ENCODE peak calls at places on chromosomes 3 and 15, in four cellular contexts. D is mesothelial cell of epicardium, T is OCI-LY7, R is AML-193. B is an unnamed sample.

GRCh38 chr15:60379466-60380274 is 18.1 kb downstream of the ANXA2 start:
- DNase-seq in R (no peak), T (no peak), D (no peak), B (no peak)

GRCh38 chr3:28022916-28023315 is 218.5 kb upstream of the CMC1 start:
- DNase-seq in T (no peak), R (peak; percentile 15), D (no peak), B (no peak)

GRCh38 chr3:37753428-37753827 is 108.3 kb upstream of the CTDSPL start:
- DNase-seq in D (no peak), T (no peak), R (no peak), B (no peak)

GRCh38 chr15:31471731-31472430 is 145.2 kb downstream of the KLF13 start:
- DNase-seq in D (peak; percentile 30), R (no peak), T (no peak), B (no peak)

GRCh38 chr3:71185733-71186455 is 397.6 kb downstream of the FOXP1 start:
- DNase-seq in R (no peak), D (no peak), T (peak; percentile 10), B (no peak)

GRCh38 chr3:29649815-29650547 is 369.1 kb downstream of the RBMS3 start:
- DNase-seq in D (no peak), R (no peak), T (no peak), B (no peak)

GRCh38 chr15:34223904-34224596 is 766 bp upstream of the EMC4 start:
- DNase-seq in T (peak; percentile 7), D (no peak), R (no peak), B (no peak)

GRCh38 chr15:39919740-39920509 is at the start of gene GPR176:
- DNase-seq in D (peak; percentile 58), T (no peak), R (no peak), B (no peak)

GRCh38 chr15:25652697-25653096 is 210.4 kb downstream of the ATP10A start:
- DNase-seq in D (no peak), T (no peak), R (no peak), B (no peak)

GRCh38 chr3:23303601-23304217 is 100.6 kb downstream of the UBE2E2 start:
- DNase-seq in T (no peak), D (no peak), R (no peak), B (no peak)

GRCh38 chr3:78725703-78726246 is 1042.0 kb downstream of the ROBO1 start:
- DNase-seq in D (no peak), T (no peak), R (no peak), B (no peak)

GRCh38 chr3:36494461-36495109 is 114.3 kb downstream of the STAC start:
- DNase-seq in R (peak; percentile 96), T (no peak), D (no peak), B (no peak)